ENCODE peak calls at places on chromosomes 12 and 14, in four cellular contexts. One of them, this sample, is unnamed.

GRCh38 chr12:25825494-25825893 is 133.0 kb upstream of the RASSF8 start:
- DNase-seq in dorsolateral prefrontal cortex: no peak
- DNase-seq in neural crest cell: no peak
- DNase-seq in GM13976: no peak
- DNase-seq in this sample: no peak

GRCh38 chr14:40685764-40686163 is 920.9 kb upstream of the LRFN5 start:
- DNase-seq in dorsolateral prefrontal cortex: no peak
- DNase-seq in neural crest cell: no peak
- DNase-seq in GM13976: no peak
- DNase-seq in this sample: no peak

GRCh38 chr12:90120627-90121026 is 412.0 kb upstream of the ATP2B1 start:
- DNase-seq in neural crest cell: no peak
- DNase-seq in GM13976: no peak
- DNase-seq in dorsolateral prefrontal cortex: no peak
- DNase-seq in this sample: no peak

GRCh38 chr12:90622431-90622830 is 332.5 kb downstream of the CCER1 start:
- DNase-seq in neural crest cell: no peak
- DNase-seq in dorsolateral prefrontal cortex: no peak
- DNase-seq in GM13976: no peak
- DNase-seq in this sample: no peak

GRCh38 chr12:4120316-4120920 is 153.1 kb upstream of the CCND2 start:
- DNase-seq in neural crest cell: no peak
- DNase-seq in GM13976: no peak
- DNase-seq in dorsolateral prefrontal cortex: no peak
- DNase-seq in this sample: no peak

GRCh38 chr12:53560386-53560785 is 53.1 kb upstream of the NPFF start:
- DNase-seq in neural crest cell: no peak
- DNase-seq in GM13976: no peak
- DNase-seq in dorsolateral prefrontal cortex: no peak
- DNase-seq in this sample: no peak

GRCh38 chr14:37594238-37594915 is 672 bp downstream of the FOXA1 start:
- DNase-seq in GM13976: no peak
- DNase-seq in neural crest cell: peak; percentile 82
- DNase-seq in dorsolateral prefrontal cortex: no peak
- DNase-seq in this sample: peak; percentile 60

GRCh38 chr12:68450947-68451260 is 118.7 kb upstream of the MDM1 start:
- DNase-seq in dorsolateral prefrontal cortex: no peak
- DNase-seq in neural crest cell: no peak
- DNase-seq in GM13976: no peak
- DNase-seq in this sample: no peak

GRCh38 chr12:119423285-119423684 is 88.8 kb downstream of the CCDC60 start:
- DNase-seq in neural crest cell: no peak
- DNase-seq in dorsolateral prefrontal cortex: no peak
- DNase-seq in GM13976: no peak
- DNase-seq in this sample: no peak

GRCh38 chr12:47545938-47546609 is 159.8 kb downstream of the RPAP3 start:
- DNase-seq in dorsolateral prefrontal cortex: no peak
- DNase-seq in GM13976: no peak
- DNase-seq in neural crest cell: no peak
- DNase-seq in this sample: no peak

GRCh38 chr14:57168138-57168695 is 100.5 kb downstream of the EXOC5 start:
- DNase-seq in dorsolateral prefrontal cortex: no peak
- DNase-seq in neural crest cell: no peak
- DNase-seq in GM13976: no peak
- DNase-seq in this sample: no peak

GRCh38 chr12:6335451-6336078 is 6.3 kb downstream of the TNFRSF1A start:
- DNase-seq in neural crest cell: peak; percentile 29
- DNase-seq in dorsolateral prefrontal cortex: peak; percentile 56
- DNase-seq in GM13976: peak; percentile 92
- DNase-seq in this sample: peak; percentile 62

GRCh38 chr12:113961921-113962710 is 4.0 kb downstream of the RBM19 start:
- DNase-seq in GM13976: peak; percentile 77
- DNase-seq in neural crest cell: no peak
- DNase-seq in dorsolateral prefrontal cortex: no peak
- DNase-seq in this sample: no peak

GRCh38 chr12:108712925-108713203 is 18.5 kb downstream of the CORO1C start:
- DNase-seq in GM13976: no peak
- DNase-seq in dorsolateral prefrontal cortex: no peak
- DNase-seq in neural crest cell: no peak
- DNase-seq in this sample: no peak

GRCh38 chr12:132428872-132429121 is 61.2 kb upstream of the FBRSL1 start:
- DNase-seq in GM13976: no peak
- DNase-seq in neural crest cell: no peak
- DNase-seq in dorsolateral prefrontal cortex: no peak
- DNase-seq in this sample: no peak

GRCh38 chr12:123923927-123924326 is 48.7 kb downstream of the CCDC92 start:
- DNase-seq in GM13976: no peak
- DNase-seq in neural crest cell: no peak
- DNase-seq in dorsolateral prefrontal cortex: no peak
- DNase-seq in this sample: no peak

GRCh38 chr14:89748004-89748403 is 206.5 kb downstream of the EFCAB11 start:
- DNase-seq in neural crest cell: no peak
- DNase-seq in dorsolateral prefrontal cortex: no peak
- DNase-seq in GM13976: no peak
- DNase-seq in this sample: no peak

GRCh38 chr14:100709252-100709955 is 17.3 kb upstream of the DLK1 start:
- DNase-seq in dorsolateral prefrontal cortex: no peak
- DNase-seq in neural crest cell: peak; percentile 37
- DNase-seq in GM13976: no peak
- DNase-seq in this sample: no peak

GRCh38 chr14:89869606-89870005 is 84.9 kb downstream of the EFCAB11 start:
- DNase-seq in GM13976: no peak
- DNase-seq in dorsolateral prefrontal cortex: no peak
- DNase-seq in neural crest cell: no peak
- DNase-seq in this sample: no peak

GRCh38 chr14:24339284-24340151 is at the start of gene RIPK3:
- DNase-seq in GM13976: peak; percentile 81
- DNase-seq in dorsolateral prefrontal cortex: no peak
- DNase-seq in neural crest cell: no peak
- DNase-seq in this sample: no peak

GRCh38 chr12:128531153-128531552 is 264.2 kb downstream of the TMEM132C start:
- DNase-seq in GM13976: no peak
- DNase-seq in neural crest cell: no peak
- DNase-seq in dorsolateral prefrontal cortex: no peak
- DNase-seq in this sample: no peak

GRCh38 chr12:53145383-53145782 is 35.1 kb upstream of the ZNF740 start:
- DNase-seq in dorsolateral prefrontal cortex: no peak
- DNase-seq in neural crest cell: no peak
- DNase-seq in GM13976: no peak
- DNase-seq in this sample: no peak

GRCh38 chr14:100120522-100121269 is 38.7 kb downstream of the DEGS2 start:
- DNase-seq in GM13976: no peak
- DNase-seq in neural crest cell: no peak
- DNase-seq in dorsolateral prefrontal cortex: peak; percentile 60
- DNase-seq in this sample: no peak

GRCh38 chr12:101670007-101670671 is 27.3 kb upstream of the CHPT1 start:
- DNase-seq in neural crest cell: peak; percentile 22
- DNase-seq in GM13976: peak; percentile 28
- DNase-seq in dorsolateral prefrontal cortex: no peak
- DNase-seq in this sample: peak; percentile 58

GRCh38 chr12:77941396-77941795 is 110.7 kb downstream of the NAV3 start:
- DNase-seq in neural crest cell: no peak
- DNase-seq in GM13976: no peak
- DNase-seq in dorsolateral prefrontal cortex: no peak
- DNase-seq in this sample: no peak

GRCh38 chr12:45912774-45913173 is 77.6 kb downstream of the SCAF11 start:
- DNase-seq in neural crest cell: no peak
- DNase-seq in GM13976: no peak
- DNase-seq in dorsolateral prefrontal cortex: no peak
- DNase-seq in this sample: no peak

GRCh38 chr12:26573212-26573909 is 259.6 kb downstream of the ITPR2 start:
- DNase-seq in dorsolateral prefrontal cortex: no peak
- DNase-seq in GM13976: no peak
- DNase-seq in neural crest cell: no peak
- DNase-seq in this sample: no peak

GRCh38 chr12:122356192-122356635 is 66.3 kb downstream of the CLIP1 start:
- DNase-seq in neural crest cell: peak; percentile 53
- DNase-seq in dorsolateral prefrontal cortex: no peak
- DNase-seq in GM13976: peak; percentile 76
- DNase-seq in this sample: no peak

GRCh38 chr14:55926007-55926406 is 192.2 kb upstream of the PELI2 start:
- DNase-seq in GM13976: no peak
- DNase-seq in neural crest cell: no peak
- DNase-seq in dorsolateral prefrontal cortex: no peak
- DNase-seq in this sample: no peak

GRCh38 chr12:14267724-14268123 is 97.8 kb upstream of the ATF7IP start:
- DNase-seq in dorsolateral prefrontal cortex: no peak
- DNase-seq in GM13976: no peak
- DNase-seq in neural crest cell: no peak
- DNase-seq in this sample: no peak

GRCh38 chr14:68462683-68463082 is 330.2 kb downstream of the ZFP36L1 start:
- DNase-seq in dorsolateral prefrontal cortex: no peak
- DNase-seq in neural crest cell: no peak
- DNase-seq in GM13976: no peak
- DNase-seq in this sample: no peak
- TF ChIP-seq CTCF in dorsolateral prefrontal cortex: no peak
- TF ChIP-seq CTCF in neural crest cell: peak; percentile 41
- TF ChIP-seq CTCF in GM13976: no peak
- TF ChIP-seq CTCF in this sample: no peak

GRCh38 chr12:118299791-118300460 is 72.8 kb downstream of the TAOK3 start:
- DNase-seq in GM13976: no peak
- DNase-seq in neural crest cell: no peak
- DNase-seq in dorsolateral prefrontal cortex: no peak
- DNase-seq in this sample: no peak
- TF ChIP-seq CTCF in GM13976: no peak
- TF ChIP-seq CTCF in neural crest cell: no peak
- TF ChIP-seq CTCF in dorsolateral prefrontal cortex: peak; percentile 24
- TF ChIP-seq CTCF in this sample: no peak

GRCh38 chr14:52678591-52678990 is 16.8 kb downstream of the ERO1A start:
- DNase-seq in neural crest cell: no peak
- DNase-seq in GM13976: no peak
- DNase-seq in dorsolateral prefrontal cortex: no peak
- DNase-seq in this sample: no peak
- TF ChIP-seq CTCF in neural crest cell: peak; percentile 61
- TF ChIP-seq CTCF in GM13976: no peak
- TF ChIP-seq CTCF in dorsolateral prefrontal cortex: no peak
- TF ChIP-seq CTCF in this sample: no peak

GRCh38 chr14:91854327-91854934 is 12.9 kb downstream of the TC2N start:
- DNase-seq in GM13976: no peak
- DNase-seq in neural crest cell: no peak
- DNase-seq in dorsolateral prefrontal cortex: no peak
- DNase-seq in this sample: no peak

GRCh38 chr14:91860238-91860637 is 7.1 kb downstream of the TC2N start:
- DNase-seq in dorsolateral prefrontal cortex: no peak
- DNase-seq in neural crest cell: no peak
- DNase-seq in GM13976: no peak
- DNase-seq in this sample: no peak

GRCh38 chr14:91861091-91861490 is 6.2 kb downstream of the TC2N start:
- DNase-seq in neural crest cell: no peak
- DNase-seq in dorsolateral prefrontal cortex: no peak
- DNase-seq in GM13976: no peak
- DNase-seq in this sample: no peak

GRCh38 chr14:91862417-91862816 is 4.9 kb downstream of the TC2N start:
- DNase-seq in neural crest cell: no peak
- DNase-seq in GM13976: no peak
- DNase-seq in dorsolateral prefrontal cortex: no peak
- DNase-seq in this sample: no peak

DNA sequence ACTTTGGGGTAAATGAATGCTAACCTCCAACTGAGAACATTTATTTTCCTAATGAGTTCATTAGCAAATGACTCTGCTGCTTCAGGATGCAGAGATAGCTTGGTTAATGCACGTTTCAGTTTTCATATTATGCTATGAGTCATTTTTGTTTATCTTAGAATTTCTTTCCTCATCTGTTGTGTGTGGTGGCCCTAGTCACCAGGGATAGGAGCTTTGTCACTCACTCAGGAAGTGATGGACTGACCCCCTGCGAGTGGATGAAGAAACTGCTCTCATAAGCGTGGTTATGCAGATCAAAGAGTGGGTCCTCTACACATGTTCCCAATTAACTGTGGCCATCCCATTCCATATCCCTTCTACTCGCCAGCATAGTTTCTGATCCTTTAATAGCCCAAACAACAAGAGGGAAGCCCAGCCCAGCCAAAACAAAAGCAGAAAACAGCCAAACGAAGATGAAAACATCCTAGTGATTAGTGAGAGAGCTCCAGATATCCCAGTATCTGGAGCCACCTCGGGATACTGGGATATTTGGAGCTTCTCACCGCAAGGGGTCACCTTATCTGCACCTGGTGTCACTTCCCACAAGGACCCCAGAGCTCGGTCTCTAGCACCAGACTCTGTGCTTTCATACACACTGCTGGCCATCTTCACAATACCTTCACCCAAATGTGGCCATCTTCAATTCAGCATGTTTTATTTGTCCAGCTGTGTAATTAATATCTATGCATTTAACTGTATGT is 8.6 kb downstream of the TC2N start:
- DNase-seq in dorsolateral prefrontal cortex: no peak
- DNase-seq in GM13976: peak; percentile 32
- DNase-seq in neural crest cell: no peak
- DNase-seq in this sample: no peak
- TF ChIP-seq CTCF in dorsolateral prefrontal cortex: no peak
- TF ChIP-seq CTCF in GM13976: peak; percentile 6
- TF ChIP-seq CTCF in neural crest cell: no peak
- TF ChIP-seq CTCF in this sample: no peak

GRCh38 chr12:111270128-111270651 is 98.7 kb downstream of the PHETA1 start:
- DNase-seq in neural crest cell: no peak
- DNase-seq in GM13976: no peak
- DNase-seq in dorsolateral prefrontal cortex: no peak
- DNase-seq in this sample: no peak
- TF ChIP-seq CTCF in neural crest cell: no peak
- TF ChIP-seq CTCF in GM13976: no peak
- TF ChIP-seq CTCF in dorsolateral prefrontal cortex: no peak
- TF ChIP-seq CTCF in this sample: no peak

GRCh38 chr14:30681752-30682355 is 59.7 kb downstream of the SCFD1 start:
- DNase-seq in GM13976: no peak
- DNase-seq in dorsolateral prefrontal cortex: no peak
- DNase-seq in neural crest cell: no peak
- DNase-seq in this sample: no peak
- TF ChIP-seq CTCF in GM13976: no peak
- TF ChIP-seq CTCF in dorsolateral prefrontal cortex: no peak
- TF ChIP-seq CTCF in neural crest cell: peak; percentile 60
- TF ChIP-seq CTCF in this sample: no peak